ENCODE peak calls at places on chromosome 22, in four cellular contexts. O is foreskin fibroblast, K is lung, H is sigmoid colon. B is an unnamed sample.

GRCh38 chr22:48277868-48278581 is 1515.6 kb downstream of the TBC1D22A start:
- DNase-seq in O (no peak), K (no peak), H (peak), B (no peak)

GRCh38 chr22:24554316-24555159 is at the start of gene GUCD1:
- DNase-seq in O (peak), K (no peak), H (no peak), B (no peak)

GRCh38 chr22:45572444-45572843 is 69.8 kb downstream of the FBLN1 start:
- DNase-seq in O (peak), K (no peak), H (no peak), B (no peak)

GRCh38 chr22:39362271-39362670 is 12.5 kb downstream of the SYNGR1 start:
- DNase-seq in O (peak), K (no peak), H (no peak), B (no peak)

GRCh38 chr22:27783436-27784098 is 18.0 kb downstream of the MN1 start:
- DNase-seq in O (no peak), K (no peak), H (no peak), B (no peak)

GRCh38 chr22:44366372-44367310 is 53.9 kb upstream of the SHISAL1 start:
- DNase-seq in O (no peak), K (no peak), H (peak), B (no peak)

GRCh38 chr22:43521716-43522115 is 109.9 kb downstream of the MPPED1 start:
- DNase-seq in O (no peak), K (no peak), H (no peak), B (no peak)

GRCh38 chr22:49156662-49157285 is 670.9 kb downstream of the BRD1 start:
- DNase-seq in O (no peak), K (no peak), H (no peak), B (no peak)

GRCh38 chr22:17264321-17265052 is 45.3 kb upstream of the ADA2 start:
- DNase-seq in O (peak), K (no peak), H (no peak), B (peak)

GRCh38 chr22:22032906-22033802 is 50.6 kb upstream of the TOP3B start:
- DNase-seq in O (no peak), K (no peak), H (no peak), B (no peak)

GRCh38 chr22:47497666-47498065 is 735.2 kb downstream of the TBC1D22A start:
- DNase-seq in O (no peak), K (no peak), H (no peak), B (no peak)

GRCh38 chr22:31574015-31574670 is 77.8 kb downstream of the SFI1 start:
- DNase-seq in O (no peak), K (no peak), H (no peak), B (no peak)

GRCh38 chr22:30182365-30182764 is 64.2 kb downstream of the LIF start:
- DNase-seq in O (no peak), K (no peak), H (no peak), B (no peak)

GRCh38 chr22:31618471-31619176 is 43.4 kb downstream of the PISD start:
- DNase-seq in O (no peak), K (no peak), H (no peak), B (no peak)

GRCh38 chr22:45757068-45757467 is 85.4 kb downstream of the ATXN10 start:
- DNase-seq in O (peak), K (peak), H (peak), B (no peak)

GRCh38 chr22:18994056-18994455 is 58.0 kb upstream of the PRODH start:
- DNase-seq in O (no peak), K (no peak), H (no peak), B (no peak)

GRCh38 chr22:19066531-19067271 is 55.5 kb downstream of the DGCR2 start:
- DNase-seq in O (peak), K (no peak), H (peak), B (no peak)

GRCh38 chr22:37804502-37804885 is 3.2 kb upstream of the GCAT start:
- DNase-seq in O (peak), K (no peak), H (no peak), B (no peak)

GRCh38 chr22:36288571-36289405 is 35.9 kb downstream of the APOL1 start:
- DNase-seq in O (no peak), K (no peak), H (no peak), B (no peak)

GRCh38 chr22:36291831-36292740 is 39.2 kb downstream of the APOL1 start:
- DNase-seq in O (no peak), K (no peak), H (peak), B (no peak)

GRCh38 chr22:36286096-36286957 is 33.4 kb downstream of the APOL1 start:
- DNase-seq in O (peak), K (peak), H (peak), B (peak)

GRCh38 chr22:36287881-36288515 is 35.1 kb downstream of the APOL1 start:
- DNase-seq in O (no peak), K (no peak), H (peak), B (no peak)

DNA sequence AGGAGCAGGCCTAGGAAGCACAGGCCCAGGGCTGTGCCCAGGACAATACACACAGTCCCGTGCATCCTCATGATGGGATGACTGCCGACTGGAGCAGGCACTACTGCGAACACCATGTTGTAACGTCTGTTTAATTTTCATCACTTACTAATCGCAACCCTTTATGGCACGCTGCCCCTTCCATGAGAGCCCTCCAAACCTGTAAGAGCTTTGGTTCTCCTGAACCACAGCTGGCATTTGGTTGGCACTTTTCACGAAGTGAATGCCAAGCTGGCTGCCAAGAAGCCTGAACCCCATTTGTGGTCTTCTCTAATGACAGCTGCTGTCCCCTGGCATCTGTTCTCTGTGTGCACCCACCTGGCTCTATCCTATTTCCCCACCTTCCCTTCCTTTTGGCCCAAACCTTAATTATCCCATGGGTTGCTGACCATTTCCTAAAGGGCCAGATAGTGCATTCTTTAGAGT is 36.5 kb downstream of the APOL1 start:
- DNase-seq in O (no peak), K (peak), H (peak), B (no peak)
- H3K4me3 ChIP-seq in O (no peak), K (no peak), H (no peak), B (no peak)

GRCh38 chr22:26161746-26162145 is 7.5 kb upstream of the SEZ6L start:
- DNase-seq in O (no peak), K (no peak), H (no peak), B (no peak)

GRCh38 chr22:26162961-26163360 is 6.3 kb upstream of the SEZ6L start:
- DNase-seq in O (no peak), K (no peak), H (no peak), B (no peak)

GRCh38 chr22:26164174-26164573 is 5.1 kb upstream of the SEZ6L start:
- DNase-seq in O (no peak), K (no peak), H (no peak), B (no peak)

GRCh38 chr22:26159886-26160285 is 9.4 kb upstream of the SEZ6L start:
- DNase-seq in O (no peak), K (no peak), H (no peak), B (no peak)
- TF ChIP-seq CTCF in O (no peak), K (no peak), H (no peak), B (no peak)

GRCh38 chr22:33272180-33272579 is 214.0 kb upstream of the SYN3 start:
- DNase-seq in O (no peak), K (no peak), H (no peak), B (no peak)

GRCh38 chr22:33274941-33275443 is 216.8 kb upstream of the SYN3 start:
- DNase-seq in O (no peak), K (no peak), H (no peak), B (no peak)

GRCh38 chr22:33271390-33272161 is 213.4 kb upstream of the SYN3 start:
- DNase-seq in O (no peak), K (no peak), H (no peak), B (no peak)

GRCh38 chr22:33274214-33274828 is 216.1 kb upstream of the SYN3 start:
- DNase-seq in O (no peak), K (no peak), H (no peak), B (no peak)

DNA sequence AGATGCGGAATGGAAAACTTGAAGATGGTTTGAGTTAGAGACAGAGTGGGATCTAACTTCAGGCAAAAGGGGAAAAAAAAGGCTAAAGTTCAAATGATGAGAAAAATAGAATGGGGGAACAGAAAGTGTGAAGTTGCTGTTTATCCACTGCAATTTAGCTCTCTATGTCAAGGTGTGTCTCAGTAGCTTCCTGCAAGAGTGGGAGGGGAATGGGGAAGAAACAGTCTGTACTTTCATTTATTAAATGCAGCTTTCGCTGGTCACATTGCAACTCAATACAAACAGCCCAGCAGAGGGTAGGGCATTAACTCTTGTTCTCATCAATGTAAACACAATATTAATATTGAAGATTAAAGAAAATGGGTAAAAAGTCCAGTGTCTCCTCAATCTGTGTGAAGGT is 214.7 kb upstream of the SYN3 start:
- DNase-seq in O (no peak), K (no peak), H (no peak), B (no peak)
- H3K4me3 ChIP-seq in O (no peak), K (no peak), H (no peak), B (no peak)

GRCh38 chr22:20249797-20250354 is 18.2 kb downstream of the RTN4R start:
- DNase-seq in O (peak), K (no peak), H (peak), B (no peak)
- TF ChIP-seq CTCF in O (no peak), K (no peak), H (no peak), B (no peak)

DNA sequence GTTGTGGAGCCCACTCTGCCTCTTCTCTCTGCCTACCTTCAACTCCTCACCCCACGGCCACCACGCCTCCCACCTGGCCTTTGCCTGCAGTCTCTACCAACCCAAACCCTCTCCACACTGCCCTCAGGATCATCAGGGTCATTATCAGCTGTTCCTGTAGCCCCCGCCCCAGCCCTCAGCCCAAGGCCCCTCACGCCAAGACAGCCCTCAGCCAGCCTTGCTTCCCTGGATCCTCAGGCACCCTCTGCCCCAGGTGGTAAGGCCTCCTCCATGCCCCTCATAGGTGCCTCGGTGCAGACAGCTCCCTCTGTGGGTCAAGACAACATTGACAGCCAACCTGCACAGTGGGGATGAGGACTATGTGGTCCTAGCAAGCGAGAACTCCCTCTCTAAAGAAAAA is 1.7 kb downstream of the SBF1 start:
- DNase-seq in O (peak), K (no peak), H (no peak), B (no peak)
- H3K4me3 ChIP-seq in O (peak), K (peak), H (no peak), B (peak)

GRCh38 chr22:36423461-36424404 is 36.0 kb upstream of the MYH9 start:
- DNase-seq in O (peak), K (no peak), H (no peak), B (no peak)
- TF ChIP-seq CTCF in O (no peak), K (no peak), H (no peak), B (no peak)